ENCODE peak calls at places on chromosomes 1 and 21, in ten cellular contexts. C is A549, X is GM12892, Q is GM12891, T is uterus, L is lower leg skin, N is body of pancreas, J is HCT116, V is heart left ventricle, B is adrenal gland. H is an unnamed sample.

GRCh38 chr1:63886348-63886747 is 112.5 kb downstream of the ROR1 start:
- DNase-seq in C (no peak), X (no peak), Q (no peak), T (no peak), L (no peak), N (no peak), J (no peak), V (no peak), B (no peak), H (no peak)

GRCh38 chr1:184910596-184910995 is 63.7 kb downstream of the NIBAN1 start:
- DNase-seq in C (no peak), X (no peak), Q (no peak), T (peak; percentile 80), L (peak; percentile 93), N (peak; percentile 78), J (no peak), V (peak; percentile 57), B (peak; percentile 71), H (no peak)

GRCh38 chr1:15343729-15344128 is 66.0 kb upstream of the EFHD2 start:
- DNase-seq in C (no peak), X (no peak), Q (no peak), T (peak; percentile 63), L (no peak), N (peak; percentile 78), J (no peak), V (peak; percentile 81), B (peak; percentile 89), H (no peak)

GRCh38 chr1:65431111-65431705 is 10.7 kb downstream of the LEPR start:
- DNase-seq in C (no peak), X (no peak), Q (no peak), T (no peak), L (no peak), N (no peak), J (no peak), V (no peak), B (no peak), H (peak; percentile 74)

GRCh38 chr21:29084372-29084771 is 10.9 kb upstream of the CCT8 start:
- DNase-seq in C (no peak), X (no peak), Q (no peak), T (no peak), L (no peak), N (no peak), J (no peak), V (no peak), B (no peak), H (no peak)

GRCh38 chr1:3154081-3154795 is 85.2 kb downstream of the PRDM16 start:
- DNase-seq in C (no peak), X (no peak), Q (no peak), T (no peak), L (no peak), N (no peak), J (no peak), V (no peak), B (no peak), H (no peak)

GRCh38 chr1:235671992-235672391 is 22.4 kb upstream of the GNG4 start:
- DNase-seq in C (no peak), X (no peak), Q (no peak), T (no peak), L (no peak), N (no peak), J (no peak), V (no peak), B (no peak), H (no peak)

GRCh38 chr1:6245869-6246496 is 2.0 kb downstream of the HES3 start:
- DNase-seq in C (no peak), X (peak; percentile 67), Q (no peak), T (no peak), L (no peak), N (no peak), J (no peak), V (no peak), B (no peak), H (peak; percentile 48)

GRCh38 chr1:18580676-18581419 is 49.8 kb upstream of the PAX7 start:
- DNase-seq in C (no peak), X (no peak), Q (no peak), T (no peak), L (no peak), N (peak; percentile 27), J (no peak), V (no peak), B (no peak), H (no peak)

GRCh38 chr1:48007044-48007443 is 9.9 kb upstream of the TRABD2B start:
- DNase-seq in C (peak; percentile 11), X (no peak), Q (no peak), T (no peak), L (peak; percentile 23), N (no peak), J (no peak), V (no peak), B (no peak), H (no peak)

GRCh38 chr1:48003741-48004503 is 6.7 kb upstream of the TRABD2B start:
- DNase-seq in C (no peak), X (no peak), Q (no peak), T (no peak), L (peak; percentile 39), N (no peak), J (no peak), V (no peak), B (no peak), H (no peak)

GRCh38 chr1:48006318-48006717 is 9.1 kb upstream of the TRABD2B start:
- DNase-seq in C (no peak), X (no peak), Q (no peak), T (no peak), L (no peak), N (no peak), J (no peak), V (no peak), B (no peak), H (no peak)

GRCh38 chr1:48002142-48002541 is 5.0 kb upstream of the TRABD2B start:
- DNase-seq in C (no peak), X (no peak), Q (no peak), T (no peak), L (peak; percentile 26), N (no peak), J (no peak), V (no peak), B (no peak), H (no peak)

GRCh38 chr1:48005254-48006162 is 8.3 kb upstream of the TRABD2B start:
- DNase-seq in C (no peak), X (no peak), Q (no peak), T (no peak), L (peak; percentile 25), N (no peak), J (no peak), V (no peak), B (no peak), H (no peak)
- TF ChIP-seq POLR2A in C (no peak), X (no peak), Q (no peak), T (no peak), L (no peak), N (no peak), J (no peak), V (no peak), B (no peak), H (no peak)

DNA sequence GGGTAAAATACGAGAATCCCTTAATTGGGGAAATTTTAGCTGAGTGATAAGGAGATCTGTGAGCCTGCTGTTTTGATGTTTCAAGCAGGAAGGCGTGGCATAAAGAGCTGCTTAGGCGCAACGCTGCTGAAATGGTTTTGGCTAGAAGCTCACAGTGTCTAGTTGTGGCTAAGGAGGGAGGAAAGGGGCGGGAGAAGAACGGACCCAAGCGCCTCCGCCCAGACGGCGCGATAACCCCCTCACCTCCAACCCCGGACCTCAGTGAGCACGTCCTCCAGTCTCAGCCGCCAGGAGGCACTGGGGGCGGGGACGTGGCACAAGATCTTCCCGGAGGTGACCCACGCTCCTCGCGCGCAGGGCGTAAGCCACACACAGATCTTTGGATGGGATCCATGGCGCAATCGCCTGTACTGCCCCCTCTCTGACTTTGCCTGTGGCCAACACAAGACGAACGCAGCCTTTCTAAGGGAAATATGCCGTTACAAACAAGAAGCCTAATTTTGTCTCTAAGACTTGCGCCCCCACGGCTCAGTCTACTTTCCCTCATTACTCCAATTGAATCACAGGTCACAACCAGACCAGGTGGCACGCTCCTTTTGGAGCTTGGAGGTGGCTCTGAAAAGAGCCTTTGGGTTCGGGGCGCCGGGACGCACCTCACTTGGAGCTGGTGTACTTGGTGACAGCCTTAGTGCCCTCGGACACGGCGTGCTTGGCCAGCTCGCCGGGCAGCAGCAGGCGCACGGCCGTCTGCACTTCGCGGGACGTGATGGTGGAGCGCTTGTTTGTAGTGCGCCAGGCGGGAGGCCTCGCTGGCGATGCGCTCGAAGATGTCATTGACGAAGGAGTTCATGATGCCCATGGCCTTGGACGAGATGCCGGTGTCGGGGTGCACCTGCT is 23.4 kb upstream of the RNF187 start:
- DNase-seq in C (peak; percentile 77), X (peak; percentile 56), Q (peak; percentile 57), T (no peak), L (peak; percentile 86), N (no peak), J (peak; percentile 18), V (peak; percentile 29), B (no peak), H (peak; percentile 90)
- TF ChIP-seq POLR2A in C (no peak), X (no peak), Q (no peak), T (no peak), L (no peak), N (no peak), J (no peak), V (no peak), B (no peak), H (peak; percentile 83)

DNA sequence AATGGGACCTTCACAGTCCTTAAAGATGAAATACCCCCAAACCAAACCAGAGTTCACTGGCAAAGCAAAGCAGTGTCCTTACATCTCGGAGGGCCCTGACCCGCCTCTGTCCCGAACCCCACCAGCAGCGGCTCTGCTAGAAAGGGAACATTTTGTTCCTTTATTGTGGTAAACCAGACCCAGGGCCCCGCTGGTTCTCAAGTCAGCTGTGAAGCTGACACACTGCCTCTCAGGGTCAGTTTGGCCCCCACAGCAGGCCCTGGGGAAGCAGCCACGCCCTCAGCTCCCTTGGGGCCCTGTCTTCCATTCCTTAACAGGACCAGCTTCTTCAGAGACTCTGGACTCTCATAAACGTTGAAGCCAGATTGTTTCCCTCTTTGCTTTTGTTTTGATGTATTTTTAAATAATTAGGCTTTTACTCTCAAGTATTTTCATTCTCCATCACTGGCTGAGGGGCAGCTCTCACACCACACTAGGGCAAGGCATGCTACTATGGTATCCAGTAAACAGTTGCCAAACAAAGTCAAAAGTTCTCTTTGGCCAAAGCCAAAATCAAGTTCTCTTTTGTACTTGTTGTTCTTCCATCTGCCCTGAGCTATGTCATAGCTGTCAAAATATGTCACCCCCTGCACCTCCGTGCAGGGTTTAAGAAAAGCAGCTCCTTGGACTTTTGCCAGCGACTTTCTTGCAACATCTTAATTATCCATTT is 61.1 kb upstream of the ANGPTL1 start:
- DNase-seq in C (no peak), X (no peak), Q (no peak), T (peak; percentile 85), L (peak; percentile 92), N (peak; percentile 33), J (no peak), V (peak; percentile 83), B (peak; percentile 51), H (no peak)
- TF ChIP-seq POLR2A in C (no peak), X (no peak), Q (no peak), T (peak; percentile 21), L (no peak), N (no peak), J (no peak), V (no peak), B (no peak), H (no peak)

DNA sequence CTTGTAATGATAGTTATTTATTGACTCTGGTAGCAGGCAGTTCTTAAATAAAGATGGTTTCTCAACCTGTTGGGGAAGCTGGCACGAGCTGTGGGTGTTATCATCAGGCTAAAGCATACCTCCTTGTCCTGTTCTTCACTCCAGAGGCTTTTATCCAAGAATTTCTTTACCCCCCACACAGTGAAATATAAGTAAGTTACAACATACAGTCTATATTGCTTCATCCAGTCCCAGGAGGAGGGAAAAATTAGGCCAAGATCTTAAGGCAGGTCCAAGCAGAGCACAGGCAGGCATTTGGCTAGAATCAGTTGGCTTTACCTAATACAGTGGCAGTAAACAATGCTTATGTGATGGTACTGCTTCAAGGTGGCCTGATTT is 6.3 kb downstream of the TMEM81 start:
- DNase-seq in C (no peak), X (no peak), Q (no peak), T (no peak), L (peak; percentile 58), N (no peak), J (no peak), V (no peak), B (no peak), H (no peak)
- TF ChIP-seq POLR2A in C (no peak), X (no peak), Q (no peak), T (no peak), L (no peak), N (no peak), J (no peak), V (no peak), B (no peak), H (no peak)

H was measured in erythroblast.